ENCODE peak calls at places on chromosomes 13 and 19, in ten cellular contexts. One of them, this sample, is unnamed.

GRCh38 chr13:94389544-94390351 is 89.7 kb downstream of the DCT start:
- DNase-seq in stimulated activated CD8-positive, alpha-beta memory T cell treated with anti-CD3 and anti-CD28 coated beads, Interleukin-4, amount 100 ng/mL, for 1 hour: no peak
- DNase-seq in fibroblast of the conjunctiva: no peak
- DNase-seq in neural progenitor cell: no peak
- DNase-seq in activated naive CD4-positive, alpha-beta T cell treated with Interleukin-2 at 50 U/mL for 16 hours: no peak
- DNase-seq in H9: no peak
- DNase-seq in stimulated activated CD4-positive, alpha-beta T cell treated with anti-CD3 and anti-CD28 coated beads, Interleukin-12 subunit alpha, Interleukin-12 subunit beta, amount 100 ng/mL, for 24 hours: no peak
- DNase-seq in small intestine: no peak
- DNase-seq in SW480: no peak
- DNase-seq in choroid plexus epithelial cell: no peak
- DNase-seq in this sample: no peak

GRCh38 chr13:47901451-47901850 is 99.6 kb downstream of the SUCLA2 start:
- DNase-seq in stimulated activated CD8-positive, alpha-beta memory T cell treated with anti-CD3 and anti-CD28 coated beads, Interleukin-4, amount 100 ng/mL, for 1 hour: no peak
- DNase-seq in fibroblast of the conjunctiva: no peak
- DNase-seq in neural progenitor cell: peak
- DNase-seq in activated naive CD4-positive, alpha-beta T cell treated with Interleukin-2 at 50 U/mL for 16 hours: no peak
- DNase-seq in H9: no peak
- DNase-seq in stimulated activated CD4-positive, alpha-beta T cell treated with anti-CD3 and anti-CD28 coated beads, Interleukin-12 subunit alpha, Interleukin-12 subunit beta, amount 100 ng/mL, for 24 hours: no peak
- DNase-seq in small intestine: no peak
- DNase-seq in SW480: no peak
- DNase-seq in choroid plexus epithelial cell: peak
- DNase-seq in this sample: no peak

GRCh38 chr13:106814389-106814903 is 246.5 kb upstream of the ARGLU1 start:
- DNase-seq in stimulated activated CD8-positive, alpha-beta memory T cell treated with anti-CD3 and anti-CD28 coated beads, Interleukin-4, amount 100 ng/mL, for 1 hour: no peak
- DNase-seq in fibroblast of the conjunctiva: no peak
- DNase-seq in neural progenitor cell: no peak
- DNase-seq in activated naive CD4-positive, alpha-beta T cell treated with Interleukin-2 at 50 U/mL for 16 hours: no peak
- DNase-seq in H9: no peak
- DNase-seq in stimulated activated CD4-positive, alpha-beta T cell treated with anti-CD3 and anti-CD28 coated beads, Interleukin-12 subunit alpha, Interleukin-12 subunit beta, amount 100 ng/mL, for 24 hours: no peak
- DNase-seq in small intestine: no peak
- DNase-seq in SW480: peak
- DNase-seq in choroid plexus epithelial cell: no peak
- DNase-seq in this sample: no peak

GRCh38 chr13:75666646-75667351 is 30.7 kb downstream of the LMO7 start:
- DNase-seq in stimulated activated CD8-positive, alpha-beta memory T cell treated with anti-CD3 and anti-CD28 coated beads, Interleukin-4, amount 100 ng/mL, for 1 hour: no peak
- DNase-seq in fibroblast of the conjunctiva: no peak
- DNase-seq in neural progenitor cell: no peak
- DNase-seq in activated naive CD4-positive, alpha-beta T cell treated with Interleukin-2 at 50 U/mL for 16 hours: no peak
- DNase-seq in H9: no peak
- DNase-seq in stimulated activated CD4-positive, alpha-beta T cell treated with anti-CD3 and anti-CD28 coated beads, Interleukin-12 subunit alpha, Interleukin-12 subunit beta, amount 100 ng/mL, for 24 hours: no peak
- DNase-seq in small intestine: no peak
- DNase-seq in SW480: no peak
- DNase-seq in choroid plexus epithelial cell: peak
- DNase-seq in this sample: no peak

GRCh38 chr19:51807111-51807701 is 12.2 kb downstream of the FPR3 start:
- DNase-seq in stimulated activated CD8-positive, alpha-beta memory T cell treated with anti-CD3 and anti-CD28 coated beads, Interleukin-4, amount 100 ng/mL, for 1 hour: no peak
- DNase-seq in fibroblast of the conjunctiva: no peak
- DNase-seq in neural progenitor cell: no peak
- DNase-seq in activated naive CD4-positive, alpha-beta T cell treated with Interleukin-2 at 50 U/mL for 16 hours: no peak
- DNase-seq in H9: peak
- DNase-seq in stimulated activated CD4-positive, alpha-beta T cell treated with anti-CD3 and anti-CD28 coated beads, Interleukin-12 subunit alpha, Interleukin-12 subunit beta, amount 100 ng/mL, for 24 hours: no peak
- DNase-seq in small intestine: no peak
- DNase-seq in SW480: peak
- DNase-seq in choroid plexus epithelial cell: peak
- DNase-seq in this sample: no peak

GRCh38 chr19:44677019-44677809 is 5.9 kb downstream of the CEACAM19 start:
- DNase-seq in stimulated activated CD8-positive, alpha-beta memory T cell treated with anti-CD3 and anti-CD28 coated beads, Interleukin-4, amount 100 ng/mL, for 1 hour: no peak
- DNase-seq in fibroblast of the conjunctiva: no peak
- DNase-seq in neural progenitor cell: peak
- DNase-seq in activated naive CD4-positive, alpha-beta T cell treated with Interleukin-2 at 50 U/mL for 16 hours: no peak
- DNase-seq in H9: peak
- DNase-seq in stimulated activated CD4-positive, alpha-beta T cell treated with anti-CD3 and anti-CD28 coated beads, Interleukin-12 subunit alpha, Interleukin-12 subunit beta, amount 100 ng/mL, for 24 hours: no peak
- DNase-seq in small intestine: no peak
- DNase-seq in SW480: peak
- DNase-seq in choroid plexus epithelial cell: peak
- DNase-seq in this sample: no peak

GRCh38 chr13:91398413-91399188 is at the start of gene GPC5:
- DNase-seq in stimulated activated CD8-positive, alpha-beta memory T cell treated with anti-CD3 and anti-CD28 coated beads, Interleukin-4, amount 100 ng/mL, for 1 hour: peak
- DNase-seq in fibroblast of the conjunctiva: no peak
- DNase-seq in neural progenitor cell: peak
- DNase-seq in activated naive CD4-positive, alpha-beta T cell treated with Interleukin-2 at 50 U/mL for 16 hours: peak
- DNase-seq in H9: peak
- DNase-seq in stimulated activated CD4-positive, alpha-beta T cell treated with anti-CD3 and anti-CD28 coated beads, Interleukin-12 subunit alpha, Interleukin-12 subunit beta, amount 100 ng/mL, for 24 hours: peak
- DNase-seq in small intestine: peak
- DNase-seq in SW480: peak
- DNase-seq in choroid plexus epithelial cell: peak
- DNase-seq in this sample: peak

GRCh38 chr13:53460776-53461175 is 432.2 kb downstream of the OLFM4 start:
- DNase-seq in stimulated activated CD8-positive, alpha-beta memory T cell treated with anti-CD3 and anti-CD28 coated beads, Interleukin-4, amount 100 ng/mL, for 1 hour: no peak
- DNase-seq in fibroblast of the conjunctiva: no peak
- DNase-seq in neural progenitor cell: peak
- DNase-seq in activated naive CD4-positive, alpha-beta T cell treated with Interleukin-2 at 50 U/mL for 16 hours: no peak
- DNase-seq in H9: no peak
- DNase-seq in stimulated activated CD4-positive, alpha-beta T cell treated with anti-CD3 and anti-CD28 coated beads, Interleukin-12 subunit alpha, Interleukin-12 subunit beta, amount 100 ng/mL, for 24 hours: no peak
- DNase-seq in small intestine: no peak
- DNase-seq in SW480: no peak
- DNase-seq in choroid plexus epithelial cell: no peak
- DNase-seq in this sample: no peak

GRCh38 chr13:57632276-57633140 is 964 bp downstream of the PCDH17 start:
- DNase-seq in stimulated activated CD8-positive, alpha-beta memory T cell treated with anti-CD3 and anti-CD28 coated beads, Interleukin-4, amount 100 ng/mL, for 1 hour: no peak
- DNase-seq in fibroblast of the conjunctiva: no peak
- DNase-seq in neural progenitor cell: peak
- DNase-seq in activated naive CD4-positive, alpha-beta T cell treated with Interleukin-2 at 50 U/mL for 16 hours: no peak
- DNase-seq in H9: peak
- DNase-seq in stimulated activated CD4-positive, alpha-beta T cell treated with anti-CD3 and anti-CD28 coated beads, Interleukin-12 subunit alpha, Interleukin-12 subunit beta, amount 100 ng/mL, for 24 hours: no peak
- DNase-seq in small intestine: no peak
- DNase-seq in SW480: no peak
- DNase-seq in choroid plexus epithelial cell: no peak
- DNase-seq in this sample: no peak

GRCh38 chr19:20078696-20079095 is 896 bp downstream of the ZNF90 start:
- DNase-seq in stimulated activated CD8-positive, alpha-beta memory T cell treated with anti-CD3 and anti-CD28 coated beads, Interleukin-4, amount 100 ng/mL, for 1 hour: no peak
- DNase-seq in fibroblast of the conjunctiva: no peak
- DNase-seq in neural progenitor cell: peak
- DNase-seq in activated naive CD4-positive, alpha-beta T cell treated with Interleukin-2 at 50 U/mL for 16 hours: peak
- DNase-seq in H9: no peak
- DNase-seq in stimulated activated CD4-positive, alpha-beta T cell treated with anti-CD3 and anti-CD28 coated beads, Interleukin-12 subunit alpha, Interleukin-12 subunit beta, amount 100 ng/mL, for 24 hours: peak
- DNase-seq in small intestine: peak
- DNase-seq in SW480: no peak
- DNase-seq in choroid plexus epithelial cell: peak
- DNase-seq in this sample: no peak

GRCh38 chr19:45179063-45179847 is 671 bp downstream of the BLOC1S3 start:
- DNase-seq in stimulated activated CD8-positive, alpha-beta memory T cell treated with anti-CD3 and anti-CD28 coated beads, Interleukin-4, amount 100 ng/mL, for 1 hour: no peak
- DNase-seq in fibroblast of the conjunctiva: no peak
- DNase-seq in neural progenitor cell: peak
- DNase-seq in activated naive CD4-positive, alpha-beta T cell treated with Interleukin-2 at 50 U/mL for 16 hours: peak
- DNase-seq in H9: no peak
- DNase-seq in stimulated activated CD4-positive, alpha-beta T cell treated with anti-CD3 and anti-CD28 coated beads, Interleukin-12 subunit alpha, Interleukin-12 subunit beta, amount 100 ng/mL, for 24 hours: peak
- DNase-seq in small intestine: no peak
- DNase-seq in SW480: no peak
- DNase-seq in choroid plexus epithelial cell: peak
- DNase-seq in this sample: no peak

GRCh38 chr13:51862965-51863364 is 1.2 kb downstream of the CCDC70 start:
- DNase-seq in stimulated activated CD8-positive, alpha-beta memory T cell treated with anti-CD3 and anti-CD28 coated beads, Interleukin-4, amount 100 ng/mL, for 1 hour: no peak
- DNase-seq in fibroblast of the conjunctiva: no peak
- DNase-seq in neural progenitor cell: no peak
- DNase-seq in activated naive CD4-positive, alpha-beta T cell treated with Interleukin-2 at 50 U/mL for 16 hours: no peak
- DNase-seq in H9: no peak
- DNase-seq in stimulated activated CD4-positive, alpha-beta T cell treated with anti-CD3 and anti-CD28 coated beads, Interleukin-12 subunit alpha, Interleukin-12 subunit beta, amount 100 ng/mL, for 24 hours: no peak
- DNase-seq in small intestine: no peak
- DNase-seq in SW480: no peak
- DNase-seq in choroid plexus epithelial cell: no peak
- DNase-seq in this sample: no peak

GRCh38 chr13:111090169-111090568 is 24.9 kb upstream of the ARHGEF7 start:
- DNase-seq in stimulated activated CD8-positive, alpha-beta memory T cell treated with anti-CD3 and anti-CD28 coated beads, Interleukin-4, amount 100 ng/mL, for 1 hour: no peak
- DNase-seq in fibroblast of the conjunctiva: no peak
- DNase-seq in neural progenitor cell: no peak
- DNase-seq in activated naive CD4-positive, alpha-beta T cell treated with Interleukin-2 at 50 U/mL for 16 hours: no peak
- DNase-seq in H9: no peak
- DNase-seq in stimulated activated CD4-positive, alpha-beta T cell treated with anti-CD3 and anti-CD28 coated beads, Interleukin-12 subunit alpha, Interleukin-12 subunit beta, amount 100 ng/mL, for 24 hours: no peak
- DNase-seq in small intestine: no peak
- DNase-seq in SW480: no peak
- DNase-seq in choroid plexus epithelial cell: no peak
- DNase-seq in this sample: no peak

GRCh38 chr19:34232566-34233481 is 21.5 kb upstream of the GARRE1 start:
- DNase-seq in stimulated activated CD8-positive, alpha-beta memory T cell treated with anti-CD3 and anti-CD28 coated beads, Interleukin-4, amount 100 ng/mL, for 1 hour: no peak
- DNase-seq in fibroblast of the conjunctiva: peak
- DNase-seq in neural progenitor cell: no peak
- DNase-seq in activated naive CD4-positive, alpha-beta T cell treated with Interleukin-2 at 50 U/mL for 16 hours: peak
- DNase-seq in H9: no peak
- DNase-seq in stimulated activated CD4-positive, alpha-beta T cell treated with anti-CD3 and anti-CD28 coated beads, Interleukin-12 subunit alpha, Interleukin-12 subunit beta, amount 100 ng/mL, for 24 hours: peak
- DNase-seq in small intestine: no peak
- DNase-seq in SW480: peak
- DNase-seq in choroid plexus epithelial cell: peak
- DNase-seq in this sample: no peak

GRCh38 chr13:35356572-35356971 is 119.9 kb downstream of the MAB21L1 start:
- DNase-seq in stimulated activated CD8-positive, alpha-beta memory T cell treated with anti-CD3 and anti-CD28 coated beads, Interleukin-4, amount 100 ng/mL, for 1 hour: no peak
- DNase-seq in fibroblast of the conjunctiva: no peak
- DNase-seq in neural progenitor cell: no peak
- DNase-seq in activated naive CD4-positive, alpha-beta T cell treated with Interleukin-2 at 50 U/mL for 16 hours: no peak
- DNase-seq in H9: no peak
- DNase-seq in stimulated activated CD4-positive, alpha-beta T cell treated with anti-CD3 and anti-CD28 coated beads, Interleukin-12 subunit alpha, Interleukin-12 subunit beta, amount 100 ng/mL, for 24 hours: no peak
- DNase-seq in small intestine: no peak
- DNase-seq in SW480: no peak
- DNase-seq in choroid plexus epithelial cell: no peak
- DNase-seq in this sample: no peak

GRCh38 chr13:97866346-97866745 is 87.1 kb upstream of the IPO5 start:
- DNase-seq in stimulated activated CD8-positive, alpha-beta memory T cell treated with anti-CD3 and anti-CD28 coated beads, Interleukin-4, amount 100 ng/mL, for 1 hour: no peak
- DNase-seq in fibroblast of the conjunctiva: no peak
- DNase-seq in neural progenitor cell: no peak
- DNase-seq in activated naive CD4-positive, alpha-beta T cell treated with Interleukin-2 at 50 U/mL for 16 hours: no peak
- DNase-seq in H9: no peak
- DNase-seq in stimulated activated CD4-positive, alpha-beta T cell treated with anti-CD3 and anti-CD28 coated beads, Interleukin-12 subunit alpha, Interleukin-12 subunit beta, amount 100 ng/mL, for 24 hours: no peak
- DNase-seq in small intestine: no peak
- DNase-seq in SW480: no peak
- DNase-seq in choroid plexus epithelial cell: no peak
- DNase-seq in this sample: no peak

GRCh38 chr19:23771761-23772667 is 13.3 kb upstream of the ZNF681 start:
- DNase-seq in stimulated activated CD8-positive, alpha-beta memory T cell treated with anti-CD3 and anti-CD28 coated beads, Interleukin-4, amount 100 ng/mL, for 1 hour: no peak
- DNase-seq in fibroblast of the conjunctiva: no peak
- DNase-seq in neural progenitor cell: no peak
- DNase-seq in activated naive CD4-positive, alpha-beta T cell treated with Interleukin-2 at 50 U/mL for 16 hours: no peak
- DNase-seq in H9: no peak
- DNase-seq in stimulated activated CD4-positive, alpha-beta T cell treated with anti-CD3 and anti-CD28 coated beads, Interleukin-12 subunit alpha, Interleukin-12 subunit beta, amount 100 ng/mL, for 24 hours: no peak
- DNase-seq in small intestine: no peak
- DNase-seq in SW480: no peak
- DNase-seq in choroid plexus epithelial cell: peak
- DNase-seq in this sample: no peak

GRCh38 chr19:51440846-51441409 is 17.3 kb downstream of the SIGLEC8 start:
- DNase-seq in stimulated activated CD8-positive, alpha-beta memory T cell treated with anti-CD3 and anti-CD28 coated beads, Interleukin-4, amount 100 ng/mL, for 1 hour: peak
- DNase-seq in fibroblast of the conjunctiva: no peak
- DNase-seq in neural progenitor cell: no peak
- DNase-seq in activated naive CD4-positive, alpha-beta T cell treated with Interleukin-2 at 50 U/mL for 16 hours: peak
- DNase-seq in H9: no peak
- DNase-seq in stimulated activated CD4-positive, alpha-beta T cell treated with anti-CD3 and anti-CD28 coated beads, Interleukin-12 subunit alpha, Interleukin-12 subunit beta, amount 100 ng/mL, for 24 hours: peak
- DNase-seq in small intestine: no peak
- DNase-seq in SW480: peak
- DNase-seq in choroid plexus epithelial cell: peak
- DNase-seq in this sample: no peak

GRCh38 chr13:48194392-48194754 is 38.6 kb upstream of the ITM2B start:
- DNase-seq in stimulated activated CD8-positive, alpha-beta memory T cell treated with anti-CD3 and anti-CD28 coated beads, Interleukin-4, amount 100 ng/mL, for 1 hour: no peak
- DNase-seq in fibroblast of the conjunctiva: no peak
- DNase-seq in neural progenitor cell: no peak
- DNase-seq in activated naive CD4-positive, alpha-beta T cell treated with Interleukin-2 at 50 U/mL for 16 hours: no peak
- DNase-seq in H9: no peak
- DNase-seq in stimulated activated CD4-positive, alpha-beta T cell treated with anti-CD3 and anti-CD28 coated beads, Interleukin-12 subunit alpha, Interleukin-12 subunit beta, amount 100 ng/mL, for 24 hours: no peak
- DNase-seq in small intestine: no peak
- DNase-seq in SW480: no peak
- DNase-seq in choroid plexus epithelial cell: peak
- DNase-seq in this sample: no peak

GRCh38 chr19:3370728-3371591 is 4.6 kb downstream of the NFIC start:
- DNase-seq in stimulated activated CD8-positive, alpha-beta memory T cell treated with anti-CD3 and anti-CD28 coated beads, Interleukin-4, amount 100 ng/mL, for 1 hour: no peak
- DNase-seq in fibroblast of the conjunctiva: no peak
- DNase-seq in neural progenitor cell: no peak
- DNase-seq in activated naive CD4-positive, alpha-beta T cell treated with Interleukin-2 at 50 U/mL for 16 hours: no peak
- DNase-seq in H9: no peak
- DNase-seq in stimulated activated CD4-positive, alpha-beta T cell treated with anti-CD3 and anti-CD28 coated beads, Interleukin-12 subunit alpha, Interleukin-12 subunit beta, amount 100 ng/mL, for 24 hours: no peak
- DNase-seq in small intestine: no peak
- DNase-seq in SW480: no peak
- DNase-seq in choroid plexus epithelial cell: no peak
- DNase-seq in this sample: no peak

GRCh38 chr13:113646376-113646775 is 11.6 kb downstream of the ATP4B start:
- DNase-seq in stimulated activated CD8-positive, alpha-beta memory T cell treated with anti-CD3 and anti-CD28 coated beads, Interleukin-4, amount 100 ng/mL, for 1 hour: no peak
- DNase-seq in fibroblast of the conjunctiva: no peak
- DNase-seq in neural progenitor cell: no peak
- DNase-seq in activated naive CD4-positive, alpha-beta T cell treated with Interleukin-2 at 50 U/mL for 16 hours: no peak
- DNase-seq in H9: no peak
- DNase-seq in stimulated activated CD4-positive, alpha-beta T cell treated with anti-CD3 and anti-CD28 coated beads, Interleukin-12 subunit alpha, Interleukin-12 subunit beta, amount 100 ng/mL, for 24 hours: no peak
- DNase-seq in small intestine: peak
- DNase-seq in SW480: no peak
- DNase-seq in choroid plexus epithelial cell: no peak
- DNase-seq in this sample: no peak

GRCh38 chr19:40143612-40144011 is 47.6 kb upstream of the MAP3K10 start:
- DNase-seq in stimulated activated CD8-positive, alpha-beta memory T cell treated with anti-CD3 and anti-CD28 coated beads, Interleukin-4, amount 100 ng/mL, for 1 hour: no peak
- DNase-seq in fibroblast of the conjunctiva: no peak
- DNase-seq in neural progenitor cell: no peak
- DNase-seq in activated naive CD4-positive, alpha-beta T cell treated with Interleukin-2 at 50 U/mL for 16 hours: peak
- DNase-seq in H9: no peak
- DNase-seq in stimulated activated CD4-positive, alpha-beta T cell treated with anti-CD3 and anti-CD28 coated beads, Interleukin-12 subunit alpha, Interleukin-12 subunit beta, amount 100 ng/mL, for 24 hours: no peak
- DNase-seq in small intestine: no peak
- DNase-seq in SW480: no peak
- DNase-seq in choroid plexus epithelial cell: no peak
- DNase-seq in this sample: no peak

GRCh38 chr19:51777570-51778460 is 16.8 kb downstream of the FPR2 start:
- DNase-seq in stimulated activated CD8-positive, alpha-beta memory T cell treated with anti-CD3 and anti-CD28 coated beads, Interleukin-4, amount 100 ng/mL, for 1 hour: no peak
- DNase-seq in fibroblast of the conjunctiva: peak
- DNase-seq in neural progenitor cell: peak
- DNase-seq in activated naive CD4-positive, alpha-beta T cell treated with Interleukin-2 at 50 U/mL for 16 hours: peak
- DNase-seq in H9: peak
- DNase-seq in stimulated activated CD4-positive, alpha-beta T cell treated with anti-CD3 and anti-CD28 coated beads, Interleukin-12 subunit alpha, Interleukin-12 subunit beta, amount 100 ng/mL, for 24 hours: peak
- DNase-seq in small intestine: peak
- DNase-seq in SW480: peak
- DNase-seq in choroid plexus epithelial cell: peak
- DNase-seq in this sample: no peak

GRCh38 chr13:40026174-40026585 is 370.7 kb downstream of the COG6 start:
- DNase-seq in stimulated activated CD8-positive, alpha-beta memory T cell treated with anti-CD3 and anti-CD28 coated beads, Interleukin-4, amount 100 ng/mL, for 1 hour: no peak
- DNase-seq in fibroblast of the conjunctiva: no peak
- DNase-seq in neural progenitor cell: no peak
- DNase-seq in activated naive CD4-positive, alpha-beta T cell treated with Interleukin-2 at 50 U/mL for 16 hours: peak
- DNase-seq in H9: no peak
- DNase-seq in stimulated activated CD4-positive, alpha-beta T cell treated with anti-CD3 and anti-CD28 coated beads, Interleukin-12 subunit alpha, Interleukin-12 subunit beta, amount 100 ng/mL, for 24 hours: peak
- DNase-seq in small intestine: no peak
- DNase-seq in SW480: no peak
- DNase-seq in choroid plexus epithelial cell: peak
- DNase-seq in this sample: no peak

GRCh38 chr19:4870025-4870700 is 2.7 kb upstream of the PLIN3 start:
- DNase-seq in stimulated activated CD8-positive, alpha-beta memory T cell treated with anti-CD3 and anti-CD28 coated beads, Interleukin-4, amount 100 ng/mL, for 1 hour: no peak
- DNase-seq in fibroblast of the conjunctiva: peak
- DNase-seq in neural progenitor cell: no peak
- DNase-seq in activated naive CD4-positive, alpha-beta T cell treated with Interleukin-2 at 50 U/mL for 16 hours: peak
- DNase-seq in H9: peak
- DNase-seq in stimulated activated CD4-positive, alpha-beta T cell treated with anti-CD3 and anti-CD28 coated beads, Interleukin-12 subunit alpha, Interleukin-12 subunit beta, amount 100 ng/mL, for 24 hours: peak
- DNase-seq in small intestine: peak
- DNase-seq in SW480: peak
- DNase-seq in choroid plexus epithelial cell: peak
- DNase-seq in this sample: peak

GRCh38 chr13:84649853-84650252 is 767.6 kb upstream of the SLITRK1 start:
- DNase-seq in stimulated activated CD8-positive, alpha-beta memory T cell treated with anti-CD3 and anti-CD28 coated beads, Interleukin-4, amount 100 ng/mL, for 1 hour: no peak
- DNase-seq in fibroblast of the conjunctiva: no peak
- DNase-seq in neural progenitor cell: no peak
- DNase-seq in activated naive CD4-positive, alpha-beta T cell treated with Interleukin-2 at 50 U/mL for 16 hours: no peak
- DNase-seq in H9: no peak
- DNase-seq in stimulated activated CD4-positive, alpha-beta T cell treated with anti-CD3 and anti-CD28 coated beads, Interleukin-12 subunit alpha, Interleukin-12 subunit beta, amount 100 ng/mL, for 24 hours: no peak
- DNase-seq in small intestine: no peak
- DNase-seq in SW480: no peak
- DNase-seq in choroid plexus epithelial cell: no peak
- DNase-seq in this sample: no peak

GRCh38 chr19:3108775-3109174 is 14.6 kb downstream of the GNA11 start:
- DNase-seq in stimulated activated CD8-positive, alpha-beta memory T cell treated with anti-CD3 and anti-CD28 coated beads, Interleukin-4, amount 100 ng/mL, for 1 hour: peak
- DNase-seq in fibroblast of the conjunctiva: peak
- DNase-seq in neural progenitor cell: peak
- DNase-seq in activated naive CD4-positive, alpha-beta T cell treated with Interleukin-2 at 50 U/mL for 16 hours: peak
- DNase-seq in H9: peak
- DNase-seq in stimulated activated CD4-positive, alpha-beta T cell treated with anti-CD3 and anti-CD28 coated beads, Interleukin-12 subunit alpha, Interleukin-12 subunit beta, amount 100 ng/mL, for 24 hours: peak
- DNase-seq in small intestine: peak
- DNase-seq in SW480: peak
- DNase-seq in choroid plexus epithelial cell: peak
- DNase-seq in this sample: no peak

GRCh38 chr13:33536639-33537425 is 251.3 kb upstream of the STARD13 start:
- DNase-seq in stimulated activated CD8-positive, alpha-beta memory T cell treated with anti-CD3 and anti-CD28 coated beads, Interleukin-4, amount 100 ng/mL, for 1 hour: no peak
- DNase-seq in fibroblast of the conjunctiva: no peak
- DNase-seq in neural progenitor cell: no peak
- DNase-seq in activated naive CD4-positive, alpha-beta T cell treated with Interleukin-2 at 50 U/mL for 16 hours: no peak
- DNase-seq in H9: no peak
- DNase-seq in stimulated activated CD4-positive, alpha-beta T cell treated with anti-CD3 and anti-CD28 coated beads, Interleukin-12 subunit alpha, Interleukin-12 subunit beta, amount 100 ng/mL, for 24 hours: no peak
- DNase-seq in small intestine: peak
- DNase-seq in SW480: no peak
- DNase-seq in choroid plexus epithelial cell: peak
- DNase-seq in this sample: no peak